ENCODE peak calls at places on chromosomes 2 and 18, in four cellular contexts. N, Y, R and M are unnamed samples.

GRCh38 chr2:134020608-134021007 is 233.3 kb upstream of the MGAT5 start:
- DNase-seq in N (no peak), Y (no peak), R (no peak), M (no peak)

GRCh38 chr2:231965118-231965517 is 3.6 kb downstream of the DIS3L2 start:
- DNase-seq in N (no peak), Y (peak; percentile 18), R (no peak), M (no peak)

GRCh38 chr2:238280083-238280816 is 8.2 kb downstream of the PER2 start:
- DNase-seq in N (no peak), Y (no peak), R (no peak), M (no peak)

GRCh38 chr18:28175047-28175929 is 1.6 kb downstream of the CDH2 start:
- DNase-seq in N (no peak), Y (peak; percentile 44), R (peak; percentile 61), M (no peak)

GRCh38 chr2:44136186-44136585 is 32.5 kb upstream of the PPM1B start:
- DNase-seq in N (no peak), Y (peak; percentile 42), R (peak; percentile 57), M (no peak)

GRCh38 chr2:66346241-66346664 is 88.7 kb upstream of the MEIS1 start:
- DNase-seq in N (no peak), Y (no peak), R (no peak), M (no peak)

GRCh38 chr2:24259316-24259715 is 84.5 kb downstream of the FAM228A start:
- DNase-seq in N (no peak), Y (no peak), R (no peak), M (no peak)

GRCh38 chr2:46569061-46569560 is 89.7 kb downstream of the TMEM247 start:
- DNase-seq in N (no peak), Y (no peak), R (no peak), M (no peak)

GRCh38 chr18:26225022-26225693 is 1.1 kb upstream of the TAF4B start:
- DNase-seq in N (no peak), Y (no peak), R (no peak), M (no peak)

GRCh38 chr2:145421841-145422240 is 901.9 kb upstream of the ZEB2 start:
- DNase-seq in N (no peak), Y (no peak), R (peak; percentile 5), M (no peak)

GRCh38 chr2:38146917-38147307 is 71.0 kb upstream of the CYP1B1 start:
- DNase-seq in N (no peak), Y (peak; percentile 99), R (peak; percentile 89), M (no peak)

GRCh38 chr2:109208071-109208950 is 79.3 kb downstream of the SH3RF3 start:
- DNase-seq in N (no peak), Y (peak; percentile 35), R (no peak), M (no peak)

GRCh38 chr18:54130177-54130576 is 94.3 kb downstream of the MBD2 start:
- DNase-seq in N (no peak), Y (no peak), R (no peak), M (no peak)

GRCh38 chr2:71612581-71613520 is 159.5 kb downstream of the DYSF start:
- DNase-seq in N (no peak), Y (no peak), R (no peak), M (no peak)

GRCh38 chr2:72917138-72917874 is at the start of gene EMX1:
- DNase-seq in N (no peak), Y (no peak), R (no peak), M (no peak)

GRCh38 chr2:239327536-239328305 is 73.1 kb downstream of the HDAC4 start:
- DNase-seq in N (no peak), Y (no peak), R (no peak), M (no peak)

GRCh38 chr2:10326707-10327594 is 24.2 kb downstream of the HPCAL1 start:
- DNase-seq in N (no peak), Y (no peak), R (no peak), M (no peak)

GRCh38 chr2:96546321-96546720 is 9.8 kb downstream of the ARID5A start:
- DNase-seq in N (no peak), Y (no peak), R (no peak), M (no peak)

GRCh38 chr18:47968006-47968676 is 37.7 kb upstream of the SMAD2 start:
- DNase-seq in N (no peak), Y (peak; percentile 30), R (no peak), M (no peak)

GRCh38 chr2:179686718-179687342 is 174.6 kb downstream of the ZNF385B start:
- DNase-seq in N (no peak), Y (no peak), R (no peak), M (no peak)

GRCh38 chr2:185188656-185189055 is 549.9 kb upstream of the FSIP2 start:
- DNase-seq in N (no peak), Y (no peak), R (no peak), M (no peak)

GRCh38 chr18:78912862-78913261 is 66.8 kb upstream of the SALL3 start:
- DNase-seq in N (no peak), Y (no peak), R (no peak), M (no peak)